ENCODE peak calls at places on chromosome 10, in ten cellular contexts. N, S, D, O, M, I, E, Q, H and P are unnamed samples.

GRCh38 chr10:7984325-7984724 is 70.2 kb upstream of the GATA3 start:
- DNase-seq in E (no peak), Q (no peak), O (no peak), M (no peak), S (no peak), H (no peak), I (no peak), N (no peak), D (no peak), P (no peak)

GRCh38 chr10:57716884-57717283 is 550.8 kb downstream of the IPMK start:
- DNase-seq in Q (no peak), E (peak), O (no peak), M (peak), D (no peak), N (no peak), H (no peak), I (no peak), S (no peak), P (no peak)

GRCh38 chr10:99536400-99537254 is 3.9 kb downstream of the NKX2-3 start:
- DNase-seq in M (no peak), E (no peak), Q (no peak), H (no peak), D (no peak), I (no peak), O (no peak), S (no peak), N (no peak), P (no peak)

GRCh38 chr10:129322872-129323271 is 144.2 kb upstream of the MGMT start:
- DNase-seq in H (no peak), D (no peak), I (no peak), E (no peak), N (no peak), M (no peak), O (no peak), Q (no peak), S (no peak), P (no peak)

GRCh38 chr10:128124813-128125403 is 1.3 kb downstream of the MKI67 start:
- DNase-seq in Q (no peak), I (no peak), S (no peak), O (no peak), M (no peak), N (no peak), E (no peak), H (no peak), D (no peak), P (no peak)

GRCh38 chr10:86203162-86203905 is 163.3 kb downstream of the GRID1 start:
- DNase-seq in I (no peak), M (peak), O (no peak), E (peak), N (no peak), H (peak), D (no peak), Q (no peak), S (no peak), P (no peak)

GRCh38 chr10:86159797-86160196 is 206.8 kb downstream of the GRID1 start:
- DNase-seq in O (no peak), S (no peak), M (no peak), H (no peak), E (no peak), N (no peak), D (no peak), Q (no peak), I (no peak), P (no peak)

GRCh38 chr10:52213511-52213831 is 100.6 kb upstream of the DKK1 start:
- DNase-seq in M (no peak), Q (peak), O (no peak), S (no peak), H (no peak), N (no peak), I (no peak), E (peak), D (no peak), P (no peak)

GRCh38 chr10:122854648-122855047 is 9.0 kb upstream of the CUZD1 start:
- DNase-seq in D (no peak), Q (peak), M (peak), E (peak), H (no peak), S (no peak), I (no peak), O (peak), N (no peak), P (no peak)

GRCh38 chr10:92544296-92544695 is 29.6 kb downstream of the IDE start:
- DNase-seq in O (peak), D (no peak), I (no peak), M (no peak), E (no peak), S (no peak), N (no peak), H (no peak), Q (no peak), P (no peak)

GRCh38 chr10:71294091-71294561 is 24.9 kb upstream of the SLC29A3 start:
- DNase-seq in Q (no peak), S (no peak), E (no peak), O (no peak), N (no peak), H (no peak), I (no peak), D (no peak), M (no peak), P (no peak)

GRCh38 chr10:3740157-3740871 is 44.7 kb downstream of the KLF6 start:
- DNase-seq in I (no peak), O (no peak), E (peak), N (no peak), Q (no peak), H (no peak), M (peak), D (no peak), S (no peak), P (no peak)

GRCh38 chr10:16809074-16809718 is 8.0 kb downstream of the RSU1 start:
- DNase-seq in Q (peak), S (no peak), D (no peak), H (no peak), O (no peak), M (no peak), E (peak), N (peak), I (peak), P (no peak)

GRCh38 chr10:7409732-7410168 is 1.1 kb downstream of the SFMBT2 start:
- DNase-seq in H (no peak), I (no peak), S (no peak), M (no peak), N (no peak), E (no peak), D (no peak), Q (no peak), O (no peak), P (peak)